ENCODE peak calls at places on chromosomes 13 and 19, in four cellular contexts. F is ovary, L is vagina, V is GM10248. K is an unnamed sample.

GRCh38 chr13:33799950-33800592 is 17.9 kb upstream of the RFC3 start:
- DNase-seq in V (no peak), L (no peak), F (no peak), K (no peak)

GRCh38 chr19:4636151-4636717 is 3.1 kb upstream of the TNFAIP8L1 start:
- DNase-seq in F (peak; percentile 62), L (no peak), V (peak; percentile 87), K (peak; percentile 85)

GRCh38 chr13:32734511-32734910 is 148.3 kb downstream of the PDS5B start:
- DNase-seq in V (no peak), L (no peak), F (no peak), K (no peak)

GRCh38 chr19:47419789-47420188 is 462 bp upstream of the MEIS3 start:
- DNase-seq in F (no peak), L (no peak), V (no peak), K (no peak)

GRCh38 chr19:48465215-48465614 is 4.0 kb upstream of the CYTH2 start:
- DNase-seq in V (no peak), F (no peak), L (no peak), K (no peak)

GRCh38 chr13:34303346-34303745 is 485.4 kb downstream of the RFC3 start:
- DNase-seq in F (no peak), V (no peak), L (no peak), K (no peak)

GRCh38 chr13:73216381-73216831 is 157.6 kb downstream of the KLF5 start:
- DNase-seq in L (no peak), F (no peak), V (no peak), K (no peak)

GRCh38 chr13:89465366-89465765 is 1794.2 kb downstream of the SLITRK5 start:
- DNase-seq in L (no peak), F (no peak), V (no peak), K (no peak)

GRCh38 chr13:50129065-50129922 is 114.0 kb downstream of the KCNRG start:
- DNase-seq in L (no peak), V (no peak), F (no peak), K (peak; percentile 67)

GRCh38 chr19:8196271-8196908 is 12.8 kb upstream of the CERS4 start:
- DNase-seq in F (no peak), V (no peak), L (no peak), K (no peak)

GRCh38 chr13:31476266-31476665 is 263.1 kb upstream of the RXFP2 start:
- DNase-seq in F (no peak), V (no peak), L (no peak), K (no peak)

GRCh38 chr19:18282021-18282787 is 782 bp upstream of the JUND start:
- DNase-seq in F (no peak), V (no peak), L (peak; percentile 98), K (no peak)
- TF ChIP-seq CTCF in F (no peak), V (no peak), L (no peak), K (no peak)

GRCh38 chr13:84985860-84986259 is 813.4 kb downstream of the SLITRK6 start:
- DNase-seq in L (no peak), V (no peak), F (no peak), K (no peak)
- TF ChIP-seq CTCF in L (no peak), V (no peak), F (no peak), K (no peak)

DNA sequence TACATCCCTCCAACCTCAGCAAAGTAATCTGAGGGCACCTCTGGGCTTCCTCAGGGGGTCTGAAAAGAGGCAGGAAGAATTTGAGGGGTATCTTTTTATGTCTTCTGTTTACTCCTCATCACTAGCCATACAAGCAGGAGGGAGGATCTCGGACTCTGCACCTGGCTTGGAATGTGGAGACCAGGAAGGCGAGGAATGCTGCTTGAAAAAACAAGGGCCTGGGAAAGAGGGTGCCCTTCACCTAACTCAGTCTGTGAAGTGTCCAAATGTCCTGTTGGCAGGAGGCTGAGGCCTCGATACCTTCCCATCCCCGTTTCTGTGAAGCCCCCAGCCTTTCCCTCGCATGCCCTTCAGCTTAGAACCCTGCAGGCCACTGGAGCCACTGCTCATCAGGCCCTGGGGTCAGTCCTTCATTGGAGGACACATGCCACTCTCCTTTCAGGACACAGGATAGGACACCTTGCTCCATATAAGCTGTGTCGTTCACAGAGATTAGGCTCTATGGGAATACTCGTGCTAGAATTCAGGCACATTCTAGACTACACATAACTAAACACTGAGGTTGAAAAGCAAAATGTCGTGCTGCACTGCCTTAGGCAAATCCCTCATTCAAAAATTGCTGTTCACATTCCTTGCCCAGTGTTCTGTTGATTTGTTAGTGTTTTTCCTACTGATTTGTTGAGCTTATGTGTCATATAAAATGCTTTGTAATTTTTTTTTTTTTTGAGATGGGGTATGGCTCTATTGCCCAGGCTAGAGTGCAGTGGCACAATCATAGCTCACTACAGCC is 49.7 kb downstream of the ESD start:
- DNase-seq in F (no peak), L (no peak), V (no peak), K (no peak)
- TF ChIP-seq CTCF in F (no peak), L (no peak), V (no peak), K (no peak)

GRCh38 chr13:22506286-22506685 is 674.5 kb upstream of the SGCG start:
- DNase-seq in L (no peak), F (no peak), V (no peak), K (no peak)
- TF ChIP-seq CTCF in L (no peak), F (no peak), V (no peak), K (no peak)

GRCh38 chr19:31357315-31357673 is 8.1 kb upstream of the TSHZ3 start:
- DNase-seq in F (no peak), V (no peak), L (no peak), K (no peak)
- TF ChIP-seq CTCF in F (no peak), V (no peak), L (no peak), K (no peak)

GRCh38 chr13:112074139-112074710 is 7.3 kb downstream of the SOX1 start:
- DNase-seq in L (no peak), F (no peak), V (no peak), K (no peak)
- TF ChIP-seq CTCF in L (no peak), F (no peak), V (no peak), K (no peak)

GRCh38 chr13:97573011-97573410 is 139.0 kb downstream of the RAP2A start:
- DNase-seq in L (no peak), V (no peak), F (no peak), K (no peak)

GRCh38 chr13:97577026-97577425 is 143.1 kb downstream of the RAP2A start:
- DNase-seq in V (no peak), F (no peak), L (no peak), K (no peak)

GRCh38 chr13:97574926-97575325 is 141.0 kb downstream of the RAP2A start:
- DNase-seq in F (no peak), L (no peak), V (peak; percentile 28), K (peak; percentile 18)
- TF ChIP-seq CTCF in F (no peak), L (no peak), V (peak; percentile 53), K (peak; percentile 59)